ENCODE peak calls at places on chromosomes 3 and 15, in four cellular contexts. One of them, this sample, is unnamed.

GRCh38 chr15:64991536-64992135 is 1.9 kb upstream of the SPG21 start:
- DNase-seq in K562: no peak
- DNase-seq in HCT116: no peak
- DNase-seq in HepG2: no peak
- DNase-seq in this sample: no peak

GRCh38 chr15:60183366-60183765 is 179.3 kb downstream of the FOXB1 start:
- DNase-seq in K562: no peak
- DNase-seq in HCT116: no peak
- DNase-seq in HepG2: no peak
- DNase-seq in this sample: no peak

GRCh38 chr3:103787879-103788278 is 1353.1 kb downstream of the ZPLD1 start:
- DNase-seq in K562: no peak
- DNase-seq in HCT116: no peak
- DNase-seq in HepG2: no peak
- DNase-seq in this sample: no peak

GRCh38 chr3:15497984-15498383 is 23.5 kb downstream of the COLQ start:
- DNase-seq in K562: no peak
- DNase-seq in HCT116: no peak
- DNase-seq in HepG2: no peak
- DNase-seq in this sample: no peak

GRCh38 chr15:73781038-73781925 is 28.1 kb upstream of the INSYN1 start:
- DNase-seq in K562: peak
- DNase-seq in HCT116: no peak
- DNase-seq in HepG2: no peak
- DNase-seq in this sample: no peak

GRCh38 chr3:140436421-140436820 is 241.4 kb upstream of the TRIM42 start:
- DNase-seq in K562: no peak
- DNase-seq in HCT116: no peak
- DNase-seq in HepG2: no peak
- DNase-seq in this sample: no peak

GRCh38 chr3:159819676-159820075 is 169.0 kb upstream of the IL12A start:
- DNase-seq in K562: no peak
- DNase-seq in HCT116: no peak
- DNase-seq in HepG2: no peak
- DNase-seq in this sample: no peak

GRCh38 chr15:59252137-59252536 is 45.5 kb downstream of the LDHAL6B start:
- DNase-seq in K562: no peak
- DNase-seq in HCT116: no peak
- DNase-seq in HepG2: no peak
- DNase-seq in this sample: no peak

GRCh38 chr3:132283440-132283839 is 33.8 kb upstream of the ACP3 start:
- DNase-seq in K562: no peak
- DNase-seq in HCT116: no peak
- DNase-seq in HepG2: no peak
- DNase-seq in this sample: no peak

GRCh38 chr3:76698136-76698535 is 341.8 kb upstream of the ROBO2 start:
- DNase-seq in K562: no peak
- DNase-seq in HCT116: no peak
- DNase-seq in HepG2: no peak
- DNase-seq in this sample: no peak

GRCh38 chr3:99579246-99579645 is 59.1 kb upstream of the COL8A1 start:
- DNase-seq in K562: no peak
- DNase-seq in HCT116: no peak
- DNase-seq in HepG2: peak
- DNase-seq in this sample: no peak

GRCh38 chr15:68789921-68790575 is 30.6 kb downstream of the ANP32A start:
- DNase-seq in K562: no peak
- DNase-seq in HCT116: no peak
- DNase-seq in HepG2: no peak
- DNase-seq in this sample: peak

GRCh38 chr3:16794251-16794650 is 90.5 kb upstream of the PLCL2 start:
- DNase-seq in K562: no peak
- DNase-seq in HCT116: no peak
- DNase-seq in HepG2: no peak
- DNase-seq in this sample: no peak

GRCh38 chr3:163476179-163476578 is 1602.1 kb downstream of the SI start:
- DNase-seq in K562: peak
- DNase-seq in HCT116: peak
- DNase-seq in HepG2: no peak
- DNase-seq in this sample: no peak

GRCh38 chr3:67783281-67784250 is 129.2 kb upstream of the SUCLG2 start:
- DNase-seq in K562: no peak
- DNase-seq in HCT116: no peak
- DNase-seq in HepG2: no peak
- DNase-seq in this sample: no peak

GRCh38 chr3:23468203-23468602 is 265.1 kb downstream of the UBE2E2 start:
- DNase-seq in K562: no peak
- DNase-seq in HCT116: no peak
- DNase-seq in HepG2: no peak
- DNase-seq in this sample: no peak

GRCh38 chr3:71444028-71444860 is 139.3 kb downstream of the FOXP1 start:
- DNase-seq in K562: peak
- DNase-seq in HCT116: no peak
- DNase-seq in HepG2: no peak
- DNase-seq in this sample: peak

GRCh38 chr3:115581347-115582135 is 41.8 kb upstream of the GAP43 start:
- DNase-seq in K562: no peak
- DNase-seq in HCT116: no peak
- DNase-seq in HepG2: no peak
- DNase-seq in this sample: no peak

GRCh38 chr15:40065166-40065565 is 26.2 kb upstream of the SRP14 start:
- DNase-seq in K562: no peak
- DNase-seq in HCT116: no peak
- DNase-seq in HepG2: no peak
- DNase-seq in this sample: no peak

GRCh38 chr3:82030932-82031331 is 269.5 kb upstream of the GBE1 start:
- DNase-seq in K562: no peak
- DNase-seq in HCT116: no peak
- DNase-seq in HepG2: no peak
- DNase-seq in this sample: no peak

GRCh38 chr3:98035208-98035607 is at the start of gene GABRR3:
- DNase-seq in K562: no peak
- DNase-seq in HCT116: no peak
- DNase-seq in HepG2: no peak
- DNase-seq in this sample: no peak

GRCh38 chr3:177279118-177279815 is 82.0 kb upstream of the TBL1XR1 start:
- DNase-seq in K562: peak
- DNase-seq in HCT116: no peak
- DNase-seq in HepG2: peak
- DNase-seq in this sample: no peak

GRCh38 chr15:89556413-89557262 is 18.6 kb upstream of the TICRR start:
- DNase-seq in K562: peak
- DNase-seq in HCT116: peak
- DNase-seq in HepG2: peak
- DNase-seq in this sample: peak

DNA sequence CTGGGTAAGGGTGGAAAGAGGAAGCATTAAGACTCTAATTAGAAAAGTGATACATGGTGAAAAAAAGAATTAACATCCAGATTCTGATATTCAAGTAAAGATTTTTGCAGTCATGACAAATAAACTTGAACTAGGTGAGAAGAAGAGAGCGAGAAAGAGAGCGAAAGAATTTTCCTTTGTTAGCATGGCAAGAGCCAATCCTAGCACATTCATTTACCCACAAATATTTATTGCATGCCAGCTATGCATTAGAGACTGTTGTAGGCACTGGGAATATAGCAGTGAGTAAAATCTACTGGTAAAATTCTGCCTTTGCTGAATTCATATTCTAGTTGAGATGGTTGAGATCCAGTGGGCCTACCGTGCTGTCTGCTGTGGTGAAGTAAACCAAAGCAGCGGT is 177.9 kb upstream of the DPH6 start:
- DNase-seq in K562: no peak
- DNase-seq in HCT116: no peak
- DNase-seq in HepG2: no peak
- DNase-seq in this sample: no peak
- TF ChIP-seq ELF1 in K562: no peak
- TF ChIP-seq ELF1 in HCT116: no peak
- TF ChIP-seq ELF1 in HepG2: no peak
- TF ChIP-seq ELF1 in this sample: no peak

GRCh38 chr3:135197856-135198255 is 402.8 kb downstream of the EPHB1 start:
- DNase-seq in K562: no peak
- DNase-seq in HCT116: no peak
- DNase-seq in HepG2: no peak
- DNase-seq in this sample: no peak

GRCh38 chr3:135197246-135197645 is 402.2 kb downstream of the EPHB1 start:
- DNase-seq in K562: peak
- DNase-seq in HCT116: no peak
- DNase-seq in HepG2: no peak
- DNase-seq in this sample: no peak

GRCh38 chr3:135203026-135203425 is 408.0 kb downstream of the EPHB1 start:
- DNase-seq in K562: no peak
- DNase-seq in HCT116: no peak
- DNase-seq in HepG2: no peak
- DNase-seq in this sample: no peak

DNA sequence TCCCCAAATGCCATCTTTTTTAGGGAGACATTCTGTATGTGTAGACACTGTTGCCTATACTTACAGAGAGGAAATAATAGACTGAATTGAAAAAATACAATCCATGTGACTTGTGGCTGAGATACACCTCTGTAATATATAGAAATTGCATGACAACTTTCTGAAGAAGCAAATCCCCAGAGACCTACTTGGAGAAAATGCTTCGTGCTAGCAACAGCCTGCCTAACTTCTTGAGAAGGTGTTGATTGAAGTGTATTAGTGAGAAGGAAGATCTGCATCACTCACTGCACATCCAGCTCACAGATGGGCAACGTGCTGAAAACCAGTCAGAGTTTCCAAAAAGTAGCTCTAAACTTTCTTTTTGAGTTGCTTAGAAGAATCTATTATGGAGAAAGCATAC is 404.1 kb downstream of the EPHB1 start:
- DNase-seq in K562: no peak
- DNase-seq in HCT116: no peak
- DNase-seq in HepG2: no peak
- DNase-seq in this sample: no peak
- TF ChIP-seq ELF1 in K562: no peak
- TF ChIP-seq ELF1 in HCT116: no peak
- TF ChIP-seq ELF1 in HepG2: no peak
- TF ChIP-seq ELF1 in this sample: no peak

GRCh38 chr3:53073553-53074365 is 27.9 kb upstream of the SFMBT1 start:
- DNase-seq in K562: no peak
- DNase-seq in HCT116: no peak
- DNase-seq in HepG2: no peak
- DNase-seq in this sample: peak
- TF ChIP-seq ELF1 in K562: no peak
- TF ChIP-seq ELF1 in HCT116: no peak
- TF ChIP-seq ELF1 in HepG2: peak
- TF ChIP-seq ELF1 in this sample: no peak

DNA sequence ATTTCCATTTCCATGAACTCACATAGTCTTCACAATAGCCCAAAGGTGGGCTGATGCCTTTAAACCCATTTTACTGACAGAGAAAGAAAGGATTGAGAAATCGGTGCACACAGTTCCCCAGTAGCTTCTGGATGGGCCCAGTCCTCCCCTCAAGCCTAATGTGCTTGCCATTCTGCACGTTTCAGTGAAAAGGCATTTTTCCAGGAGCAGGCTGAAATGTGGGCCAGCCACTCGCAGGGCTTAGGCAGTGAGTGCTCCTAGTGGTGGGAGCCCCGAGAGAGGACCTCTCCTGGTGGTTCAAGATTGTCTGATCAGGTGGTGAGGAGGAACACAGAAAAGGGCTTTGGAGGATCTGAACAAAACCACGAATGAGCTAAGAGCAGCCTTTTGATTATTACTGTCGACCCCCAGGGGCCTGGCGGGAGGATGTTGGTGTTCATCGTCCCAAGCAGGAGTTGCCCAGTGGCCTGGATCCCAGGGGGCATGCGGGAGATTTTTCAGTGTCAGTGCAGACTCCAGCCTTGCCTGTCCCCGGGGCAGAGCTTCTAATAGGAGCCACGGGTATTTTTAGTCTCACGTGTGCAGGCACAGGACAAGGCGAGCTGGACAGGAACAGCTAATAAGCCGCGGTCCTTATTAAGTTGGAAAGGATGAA is 8.7 kb upstream of the KY start:
- DNase-seq in K562: no peak
- DNase-seq in HCT116: no peak
- DNase-seq in HepG2: no peak
- DNase-seq in this sample: no peak
- TF ChIP-seq ELF1 in K562: no peak
- TF ChIP-seq ELF1 in HCT116: no peak
- TF ChIP-seq ELF1 in HepG2: no peak
- TF ChIP-seq ELF1 in this sample: no peak

GRCh38 chr3:11384074-11384473 is 111.9 kb downstream of the ATG7 start:
- DNase-seq in K562: no peak
- DNase-seq in HCT116: no peak
- DNase-seq in HepG2: no peak
- DNase-seq in this sample: no peak

GRCh38 chr3:11382146-11382545 is 109.9 kb downstream of the ATG7 start:
- DNase-seq in K562: no peak
- DNase-seq in HCT116: no peak
- DNase-seq in HepG2: no peak
- DNase-seq in this sample: no peak

GRCh38 chr3:11385908-11386307 is 113.7 kb downstream of the ATG7 start:
- DNase-seq in K562: no peak
- DNase-seq in HCT116: no peak
- DNase-seq in HepG2: no peak
- DNase-seq in this sample: no peak

GRCh38 chr3:11386413-11387155 is 114.4 kb downstream of the ATG7 start:
- DNase-seq in K562: no peak
- DNase-seq in HCT116: no peak
- DNase-seq in HepG2: no peak
- DNase-seq in this sample: peak

DNA sequence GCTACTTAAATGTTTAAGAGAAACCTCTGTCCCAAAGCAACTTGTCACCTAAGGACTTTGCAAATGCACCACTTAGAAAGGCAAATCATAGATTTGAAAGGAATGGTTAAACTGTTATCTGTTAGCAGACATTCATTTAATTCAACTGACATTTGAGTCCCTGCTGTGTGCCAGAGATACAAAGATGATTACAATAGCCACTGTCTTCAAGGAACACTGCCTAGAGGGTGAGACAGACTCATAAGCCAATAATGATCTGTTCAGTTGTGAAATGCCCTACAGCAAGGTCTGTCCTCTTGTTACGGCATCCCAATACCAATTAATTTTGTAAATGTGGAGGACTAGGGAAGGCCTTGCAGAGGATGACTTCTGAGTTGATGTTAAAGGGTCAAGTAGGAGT is 113.1 kb downstream of the ATG7 start:
- DNase-seq in K562: no peak
- DNase-seq in HCT116: no peak
- DNase-seq in HepG2: no peak
- DNase-seq in this sample: no peak
- TF ChIP-seq ELF1 in K562: no peak
- TF ChIP-seq ELF1 in HCT116: no peak
- TF ChIP-seq ELF1 in HepG2: no peak
- TF ChIP-seq ELF1 in this sample: no peak

GRCh38 chr3:195119461-195120198 is 151.3 kb downstream of the XXYLT1 start:
- DNase-seq in K562: no peak
- DNase-seq in HCT116: no peak
- DNase-seq in HepG2: peak
- DNase-seq in this sample: no peak
- TF ChIP-seq ELF1 in K562: no peak
- TF ChIP-seq ELF1 in HCT116: no peak
- TF ChIP-seq ELF1 in HepG2: no peak
- TF ChIP-seq ELF1 in this sample: no peak